ENCODE peak calls at places on chromosomes 12 and 14, in five cellular contexts. H is endothelial cell, W is testis, D is A549, C is dorsolateral prefrontal cortex. G is an unnamed sample.

GRCh38 chr14:91202234-91202974 is 42.1 kb downstream of the GPR68 start:
- DNase-seq in D (no peak), W (peak), C (no peak), H (peak), G (peak)

GRCh38 chr12:52074006-52074405 is 4.2 kb downstream of the ATG101 start:
- DNase-seq in C (no peak), D (no peak), W (peak), H (no peak), G (no peak)

GRCh38 chr12:94263905-94264655 is 115.7 kb downstream of the PLXNC1 start:
- DNase-seq in D (no peak), C (no peak), W (no peak), H (no peak), G (no peak)

GRCh38 chr14:74015965-74016364 is 3.1 kb downstream of the ENTPD5 start:
- DNase-seq in D (no peak), W (no peak), H (no peak), C (no peak), G (no peak)

GRCh38 chr12:29725587-29726320 is 58.0 kb downstream of the TMTC1 start:
- DNase-seq in W (peak), C (peak), D (no peak), H (no peak), G (no peak)

GRCh38 chr14:54177861-54178591 is 218.8 kb upstream of the CDKN3 start:
- DNase-seq in W (no peak), D (no peak), H (no peak), C (no peak), G (no peak)

GRCh38 chr12:50088577-50089335 is 3.6 kb downstream of the SMARCD1 start:
- DNase-seq in H (peak), W (peak), D (peak), C (peak), G (peak)

GRCh38 chr12:132153501-132154340 is 9.5 kb downstream of the NOC4L start:
- DNase-seq in C (peak), D (peak), H (peak), W (peak), G (peak)

GRCh38 chr14:96852823-96853422 is 55.7 kb downstream of the VRK1 start:
- DNase-seq in H (peak), C (peak), D (peak), W (peak), G (no peak)

GRCh38 chr14:68208218-68208617 is 388.6 kb downstream of the RAD51B start:
- DNase-seq in H (no peak), C (no peak), D (no peak), W (no peak), G (no peak)

GRCh38 chr12:40240779-40241178 is 16.0 kb downstream of the LRRK2 start:
- DNase-seq in C (no peak), D (no peak), H (no peak), W (no peak), G (no peak)

GRCh38 chr14:102046337-102047278 is 40.2 kb downstream of the HSP90AA1 start:
- DNase-seq in D (peak), C (peak), H (peak), W (peak), G (peak)

GRCh38 chr14:92425101-92425500 is 88.5 kb upstream of the RIN3 start:
- DNase-seq in C (no peak), D (no peak), W (no peak), H (no peak), G (no peak)

GRCh38 chr12:54958048-54958658 is 26.4 kb downstream of the TESPA1 start:
- DNase-seq in C (peak), W (peak), D (peak), H (peak), G (peak)

GRCh38 chr12:67671419-67671818 is 22.9 kb downstream of the DYRK2 start:
- DNase-seq in H (no peak), C (no peak), D (no peak), W (no peak), G (no peak)

GRCh38 chr14:94728950-94729349 is 41.0 kb downstream of the GSC start:
- DNase-seq in W (no peak), C (no peak), D (no peak), H (no peak), G (no peak)

GRCh38 chr14:37594238-37594915 is 672 bp downstream of the FOXA1 start:
- DNase-seq in H (peak), W (peak), C (no peak), D (peak), G (peak)

GRCh38 chr14:55705651-55706340 is 125.8 kb downstream of the KTN1 start:
- DNase-seq in H (no peak), C (no peak), W (no peak), D (no peak), G (no peak)

GRCh38 chr12:2984698-2985097 is 25.5 kb downstream of the TEAD4 start:
- DNase-seq in C (no peak), H (no peak), W (no peak), D (no peak), G (no peak)

GRCh38 chr12:107079172-107080011 is 14.0 kb downstream of the CRY1 start:
- DNase-seq in C (no peak), H (no peak), W (no peak), D (peak), G (no peak)

GRCh38 chr14:48536318-48536717 is 860.9 kb upstream of the MDGA2 start:
- DNase-seq in D (no peak), W (peak), C (no peak), H (peak), G (no peak)

GRCh38 chr14:26074892-26075291 is 522.9 kb downstream of the NOVA1 start:
- DNase-seq in D (no peak), H (no peak), C (no peak), W (no peak), G (no peak)

GRCh38 chr14:29716150-29716549 is 211.5 kb downstream of the PRKD1 start:
- DNase-seq in D (no peak), H (no peak), W (no peak), C (no peak), G (no peak)

GRCh38 chr14:38951451-38951850 is 151.6 kb downstream of the SEC23A start:
- DNase-seq in D (no peak), W (no peak), C (no peak), H (no peak), G (no peak)

GRCh38 chr14:93998871-93999403 is 1.8 kb downstream of the CCDC197 start:
- DNase-seq in D (no peak), W (no peak), C (no peak), H (no peak), G (no peak)

GRCh38 chr14:103960457-103960856 is 18.1 kb upstream of the RD3L start:
- DNase-seq in H (no peak), D (no peak), W (no peak), C (no peak), G (no peak)

GRCh38 chr14:22432348-22432976 is 156.6 kb downstream of the DAD1 start:
- DNase-seq in D (peak), H (no peak), W (peak), C (no peak), G (no peak)

GRCh38 chr14:55832974-55833373 is 253.0 kb downstream of the KTN1 start:
- DNase-seq in H (no peak), C (no peak), D (no peak), W (no peak), G (no peak)

GRCh38 chr12:6539276-6540134 is 5.2 kb downstream of the GAPDH start:
- DNase-seq in H (no peak), W (no peak), D (peak), C (no peak), G (peak)

GRCh38 chr12:29309320-29309902 is 71.6 kb downstream of the ERGIC2 start:
- DNase-seq in H (no peak), D (no peak), C (no peak), W (no peak), G (no peak)

GRCh38 chr14:68979722-68980552 is 835 bp upstream of the ACTN1 start:
- DNase-seq in D (peak), H (peak), C (no peak), W (no peak), G (peak)

GRCh38 chr12:76080729-76081415 is 3.6 kb downstream of the NAP1L1 start:
- DNase-seq in C (no peak), W (no peak), H (peak), D (peak), G (peak)

DNA sequence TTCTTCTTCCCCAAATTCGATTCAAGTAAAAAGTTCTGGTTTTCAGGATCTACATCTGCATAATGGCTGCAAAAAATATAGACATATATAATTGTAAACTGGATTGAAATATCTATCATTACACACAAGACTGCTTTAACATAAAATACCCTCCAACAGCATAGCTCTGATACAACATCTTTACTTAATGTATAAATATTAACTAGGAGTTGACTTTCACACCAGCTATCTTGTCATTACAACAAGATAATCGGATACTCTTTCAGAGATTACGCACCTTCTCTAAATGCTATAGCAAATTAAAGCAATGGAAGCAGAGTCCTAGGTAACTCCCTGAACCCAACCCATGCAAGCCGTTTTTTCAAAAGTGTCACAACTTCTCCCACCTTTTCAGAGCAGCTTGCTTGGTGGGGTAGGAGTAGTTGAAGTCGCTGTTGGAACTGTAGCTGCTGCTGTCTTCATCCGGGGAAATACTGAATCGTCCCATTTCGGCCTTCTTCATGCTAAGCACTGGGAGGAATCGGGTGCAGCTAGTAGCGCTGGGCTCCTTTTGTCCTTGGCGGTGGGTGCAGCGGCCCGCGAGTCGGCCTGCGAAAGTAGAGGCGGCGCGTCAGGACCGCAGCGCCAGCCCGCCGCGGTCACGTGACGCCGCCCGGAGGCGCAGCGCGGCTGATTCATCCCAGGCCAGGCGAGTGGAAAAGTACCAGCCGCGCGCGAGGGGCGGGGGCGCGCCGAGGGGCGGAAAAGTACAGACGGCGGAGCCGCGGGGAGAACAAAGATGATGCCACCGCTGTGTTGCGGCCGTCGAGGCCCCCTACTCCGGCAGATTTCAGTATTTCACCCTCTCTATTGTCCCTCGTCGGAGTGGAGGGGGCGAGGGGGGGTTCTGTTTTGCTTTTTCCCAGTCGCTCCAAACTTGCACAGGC is 1.5 kb downstream of the SLC38A2 start:
- DNase-seq in D (peak), C (peak), H (peak), W (peak), G (peak)
- TF ChIP-seq CTCF in D (no peak), C (peak), H (no peak), W (peak), G (no peak)

GRCh38 chr12:13976028-13976584 is 5.3 kb downstream of the GRIN2B start:
- DNase-seq in W (no peak), D (no peak), C (no peak), H (no peak), G (no peak)

GRCh38 chr12:13980548-13981295 is 680 bp downstream of the GRIN2B start:
- DNase-seq in C (peak), D (peak), W (no peak), H (peak), G (peak)

GRCh38 chr12:13973981-13974380 is 7.4 kb downstream of the GRIN2B start:
- DNase-seq in H (no peak), C (no peak), D (no peak), W (no peak), G (no peak)

GRCh38 chr12:13981296-13981962 is at the start of gene GRIN2B:
- DNase-seq in H (peak), C (peak), W (no peak), D (peak), G (peak)

GRCh38 chr12:13976880-13977279 is 4.5 kb downstream of the GRIN2B start:
- DNase-seq in C (no peak), H (no peak), D (no peak), W (no peak), G (no peak)
- TF ChIP-seq CTCF in C (peak), H (no peak), D (no peak), W (no peak), G (no peak)

DNA sequence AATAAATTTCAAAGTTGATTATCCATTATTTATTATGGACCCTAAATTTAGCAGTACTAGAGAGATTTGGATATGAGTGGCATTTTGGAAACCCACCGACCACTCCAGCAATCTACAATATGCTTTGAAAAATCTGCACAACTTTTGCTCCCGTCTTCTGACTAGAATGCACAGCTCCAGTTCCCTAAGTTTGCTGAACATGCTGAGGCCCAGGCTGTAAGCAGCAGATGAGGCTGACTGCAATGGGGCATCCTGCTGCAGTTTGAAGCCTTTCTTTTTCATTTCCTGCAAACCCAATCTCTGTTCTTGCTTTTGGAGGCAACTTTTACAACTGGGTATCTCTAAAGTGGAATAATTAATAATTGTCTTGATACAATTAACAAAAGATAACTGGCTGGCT is 405.8 kb downstream of the ATP23 start:
- DNase-seq in W (no peak), C (no peak), H (no peak), D (no peak), G (no peak)
- TF ChIP-seq CTCF in W (no peak), C (no peak), H (no peak), D (no peak), G (no peak)

GRCh38 chr12:58681730-58682129 is 238.6 kb downstream of the LRIG3 start:
- DNase-seq in D (no peak), C (no peak), H (no peak), W (no peak), G (no peak)
- TF ChIP-seq CTCF in D (no peak), C (no peak), H (no peak), W (no peak), G (no peak)

DNA sequence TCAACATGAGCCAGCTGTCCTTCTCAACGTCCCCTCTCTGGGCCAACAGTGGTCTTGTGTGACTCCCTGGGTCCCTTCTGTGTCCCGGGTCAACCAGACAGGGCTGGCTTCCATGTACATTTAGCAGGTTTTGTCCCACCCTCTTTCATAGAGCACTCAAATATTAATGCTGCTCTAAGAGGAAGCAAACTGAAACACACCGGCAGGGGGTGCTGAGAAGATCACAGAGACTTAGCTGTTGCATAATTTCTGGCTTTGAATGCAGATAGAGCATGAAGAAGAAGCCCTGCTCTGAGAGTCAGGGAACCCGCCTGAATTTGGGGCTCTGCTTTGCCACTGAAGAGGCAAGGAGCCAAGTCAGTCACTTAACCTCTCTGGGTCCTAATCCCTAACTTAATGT is 138.7 kb downstream of the ESRRB start:
- DNase-seq in D (peak), H (no peak), W (no peak), C (no peak), G (peak)
- TF ChIP-seq CTCF in D (peak), H (no peak), W (no peak), C (no peak), G (no peak)

DNA sequence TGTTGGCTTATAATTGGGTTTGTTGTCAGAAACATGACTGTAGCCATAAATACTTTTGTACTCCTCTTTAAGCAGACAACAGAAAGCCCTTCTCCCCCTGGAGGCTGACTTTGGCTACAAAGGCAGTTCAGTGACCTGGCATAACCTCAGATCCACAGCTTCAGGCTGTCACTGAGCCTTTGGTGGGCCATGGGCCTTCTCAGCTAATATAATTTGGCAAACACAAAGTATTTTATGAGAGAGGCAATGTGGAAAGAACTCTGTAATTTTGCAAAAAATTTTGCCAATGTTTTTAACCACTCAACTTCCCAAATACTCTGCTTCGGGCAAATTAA is 15.5 kb upstream of the MGP start:
- DNase-seq in H (no peak), C (no peak), D (no peak), W (peak), G (no peak)
- TF ChIP-seq CTCF in H (no peak), C (no peak), D (no peak), W (no peak), G (no peak)